ENCODE peak calls at places on chromosomes 7 and 10, in five cellular contexts. Z is A673, O is psoas muscle, C is fibroblast of lung, P is transverse colon. N is an unnamed sample. For H3K9me3, the result is how much of the 10 kb centered on the place peaks cover.

GRCh38 chr10:132237396-132237795 is 50.6 kb downstream of the DPYSL4 start:
- DNase-seq in O (no peak), Z (no peak), C (no peak), P (no peak), N (no peak)

GRCh38 chr7:40850017-40850416 is 715.2 kb downstream of the SUGCT start:
- DNase-seq in C (no peak), O (no peak), Z (no peak), P (no peak), N (no peak)

GRCh38 chr10:490891-491571 is 198.4 kb downstream of the DIP2C start:
- DNase-seq in Z (no peak), P (peak), O (peak), C (peak), N (no peak)

GRCh38 chr7:79130715-79131114 is 322.8 kb downstream of the MAGI2 start:
- DNase-seq in C (no peak), O (no peak), Z (no peak), P (no peak), N (no peak)

GRCh38 chr7:108132551-108133265 is 2.5 kb upstream of the LAMB4 start:
- DNase-seq in P (no peak), O (no peak), C (no peak), Z (peak), N (no peak)

GRCh38 chr7:17299477-17299991 is 1.1 kb downstream of the AHR start:
- DNase-seq in P (peak), C (peak), O (no peak), Z (no peak), N (peak)

GRCh38 chr10:74968621-74969019 is 142.2 kb downstream of the KAT6B start:
- DNase-seq in O (no peak), Z (no peak), C (no peak), P (no peak), N (no peak)

GRCh38 chr10:93463723-93464511 is 18.2 kb downstream of the MYOF start:
- DNase-seq in Z (no peak), C (peak), O (no peak), P (peak), N (no peak)

GRCh38 chr10:103888113-103888841 is 29.7 kb downstream of the STN1 start:
- DNase-seq in C (peak), Z (peak), O (peak), P (peak), N (peak)

GRCh38 chr10:63337455-63338251 is 128.1 kb downstream of the JMJD1C start:
- DNase-seq in Z (no peak), O (no peak), C (no peak), P (no peak), N (no peak)

GRCh38 chr10:61475449-61475873 is 22.3 kb upstream of the TMEM26 start:
- DNase-seq in O (no peak), Z (peak), P (no peak), C (peak), N (peak)

GRCh38 chr7:91289633-91290260 is 25.5 kb downstream of the FZD1 start:
- DNase-seq in Z (no peak), P (no peak), C (no peak), O (no peak), N (no peak)

GRCh38 chr7:35817181-35817580 is 16.3 kb downstream of the SEPTIN7 start:
- DNase-seq in O (no peak), C (no peak), Z (no peak), P (no peak), N (no peak)
- H3K9me3 ChIP-seq in O (under half), C (under half), Z (under half), P (under half), N (under half)

DNA sequence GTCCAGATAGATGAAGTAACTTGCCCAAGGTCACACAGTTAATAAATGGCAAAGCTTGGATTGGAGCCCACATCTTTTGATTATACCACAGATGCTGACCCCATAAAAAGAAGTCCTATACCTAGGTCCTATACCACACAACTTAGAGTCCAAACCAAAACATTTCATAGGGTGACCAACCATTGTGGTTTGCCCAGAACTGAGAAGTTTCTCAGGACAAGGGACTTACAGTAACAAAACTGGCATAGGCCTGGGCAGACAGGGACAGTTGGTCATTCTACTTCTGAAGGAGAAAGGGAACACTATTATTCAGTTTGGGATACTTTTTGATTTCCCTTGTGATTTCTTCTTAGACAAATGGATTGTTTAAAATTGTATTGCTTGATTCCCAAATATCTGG is 32.9 kb upstream of the PRLHR start:
- DNase-seq in C (no peak), Z (no peak), P (no peak), O (no peak), N (no peak)
- H3K27ac ChIP-seq in C (no peak), Z (no peak), P (peak), O (no peak), N (no peak)

DNA sequence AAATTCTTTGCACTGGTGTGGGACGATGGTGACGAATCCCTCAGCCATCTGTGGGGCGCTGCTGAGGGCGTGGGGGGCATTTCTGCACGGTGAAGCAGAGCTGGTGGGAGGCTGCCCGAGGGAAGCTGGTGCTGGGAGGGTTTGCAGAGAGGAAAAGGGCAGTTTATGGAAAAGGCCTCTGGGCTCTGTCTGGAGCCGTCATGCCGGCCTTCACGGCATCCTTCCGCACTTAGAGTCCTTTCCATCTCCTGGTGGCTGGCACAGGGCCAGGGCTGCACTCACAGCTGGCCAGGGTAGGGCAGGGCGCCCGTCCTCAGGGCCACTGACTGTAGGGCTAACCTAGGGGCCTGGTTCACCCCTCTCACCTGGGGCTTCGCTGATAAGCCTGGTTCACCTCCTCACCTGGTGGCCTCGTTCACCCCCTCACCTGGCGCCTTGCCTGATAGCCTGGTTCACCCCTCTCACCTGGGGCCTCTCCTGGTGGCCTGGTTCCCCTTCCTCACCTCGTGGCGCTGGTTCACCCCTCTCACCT is 598 bp upstream of the AMZ1 start:
- DNase-seq in Z (no peak), O (no peak), C (no peak), P (no peak), N (no peak)
- H3K4me3 ChIP-seq in Z (no peak), O (peak), C (no peak), P (no peak), N (no peak)

GRCh38 chr10:97089209-97089865 is 96.4 kb downstream of the SLIT1 start:
- DNase-seq in O (no peak), C (no peak), Z (no peak), P (no peak), N (no peak)
- H3K9me3 ChIP-seq in O (under half), C (under half), Z (under half), P (under half), N (under half)

GRCh38 chr7:39414669-39415035 is 151.6 kb upstream of the YAE1 start:
- DNase-seq in O (no peak), C (no peak), Z (no peak), P (no peak), N (no peak)
- H3K27ac ChIP-seq in O (no peak), C (no peak), Z (no peak), P (no peak), N (no peak)

GRCh38 chr7:76291346-76292205 is 10.9 kb upstream of the HSPB1 start:
- DNase-seq in O (peak), C (peak), Z (peak), P (peak), N (peak)

GRCh38 chr7:76296743-76297740 is 5.4 kb upstream of the HSPB1 start:
- DNase-seq in O (no peak), C (peak), Z (no peak), P (peak), N (peak)

GRCh38 chr7:76294344-76295024 is 8.0 kb upstream of the HSPB1 start:
- DNase-seq in P (peak), Z (peak), C (peak), O (peak), N (peak)

GRCh38 chr7:76293407-76293901 is 9.0 kb upstream of the HSPB1 start:
- DNase-seq in Z (no peak), O (no peak), C (no peak), P (no peak), N (no peak)

GRCh38 chr7:76292206-76292573 is 10.3 kb upstream of the HSPB1 start:
- DNase-seq in C (peak), Z (no peak), O (peak), P (no peak), N (no peak)
- H3K4me3 ChIP-seq in C (no peak), Z (peak), O (peak), P (no peak), N (no peak)

N was measured in small intestine.